ENCODE peak calls at places on chromosomes 11 and 22, in nine cellular contexts. F is activated CD8-positive, alpha-beta memory T cell treated with anti-CD3 and anti-CD28 coated beads for 48 hours; R is ureter; D is stimulated activated CD8-positive, alpha-beta memory T cell treated with anti-CD3 and anti-CD28 coated beads, Interleukin-4, amount 100 ng/mL, for 4 hours; L is SW480; X is NCI-H1930; I is T-cell; G is progenitor cell of endocrine pancreas; S is activated T-cell treated with anti-CD3 and anti-CD28 coated beads for 1 hour. U is an unnamed sample.

GRCh38 chr11:27514076-27514475 is 7.5 kb upstream of the LIN7C start:
- DNase-seq in F (no peak), R (no peak), D (no peak), L (no peak), X (no peak), I (no peak), G (no peak), S (no peak), U (no peak)

GRCh38 chr11:118857385-118857784 is 26.3 kb upstream of the CXCR5 start:
- DNase-seq in F (no peak), R (no peak), D (no peak), L (no peak), X (no peak), I (no peak), G (no peak), S (no peak), U (no peak)

GRCh38 chr22:38016182-38017078 is 32.1 kb upstream of the SOX10 start:
- DNase-seq in F (no peak), R (peak), D (no peak), L (no peak), X (no peak), I (no peak), G (no peak), S (no peak), U (no peak)

GRCh38 chr11:104325093-104325492 is 161.1 kb upstream of the PDGFD start:
- DNase-seq in F (no peak), R (no peak), D (no peak), L (no peak), X (no peak), I (no peak), G (no peak), S (no peak), U (no peak)

GRCh38 chr22:40036591-40037225 is 42.0 kb downstream of the FAM83F start:
- DNase-seq in F (peak), R (peak), D (no peak), L (peak), X (peak), I (peak), G (peak), S (peak), U (peak)

GRCh38 chr11:65921033-65921555 is 1.9 kb downstream of the DRAP1 start:
- DNase-seq in F (no peak), R (no peak), D (no peak), L (no peak), X (no peak), I (no peak), G (no peak), S (no peak), U (no peak)

GRCh38 chr11:129766858-129767604 is 48.6 kb upstream of the TMEM45B start:
- DNase-seq in F (no peak), R (no peak), D (no peak), L (peak), X (peak), I (no peak), G (peak), S (no peak), U (no peak)

GRCh38 chr11:134864968-134865305 is 452.9 kb upstream of the B3GAT1 start:
- DNase-seq in F (no peak), R (no peak), D (no peak), L (no peak), X (no peak), I (no peak), G (no peak), S (no peak), U (no peak)

GRCh38 chr11:13160745-13161144 is 116.8 kb upstream of the BMAL1 start:
- DNase-seq in F (no peak), R (no peak), D (no peak), L (no peak), X (no peak), I (no peak), G (no peak), S (no peak), U (no peak)

GRCh38 chr22:23525510-23525909 is 54.6 kb downstream of the IGLL1 start:
- DNase-seq in F (no peak), R (no peak), D (no peak), L (no peak), X (no peak), I (no peak), G (no peak), S (no peak), U (no peak)

GRCh38 chr22:28250036-28250695 is 331.1 kb upstream of the PITPNB start:
- DNase-seq in F (no peak), R (no peak), D (no peak), L (no peak), X (no peak), I (no peak), G (no peak), S (no peak), U (no peak)

GRCh38 chr11:64580387-64580786 is 10.6 kb upstream of the SLC22A12 start:
- DNase-seq in F (no peak), R (no peak), D (no peak), L (no peak), X (no peak), I (no peak), G (no peak), S (no peak), U (no peak)

GRCh38 chr11:28715726-28716125 is 607.5 kb downstream of the METTL15 start:
- DNase-seq in F (no peak), R (no peak), D (no peak), L (no peak), X (no peak), I (no peak), G (no peak), S (no peak), U (no peak)

U was measured in stimulated activated effector memory CD8-positive, alpha-beta T cell treated with anti-CD3 and anti-CD28 coated beads, Interleukin-12 subunit alpha, Interleukin-12 subunit beta, amount 100 ng/mL, for 72 hours.